ENCODE peak calls at places on chromosome 9, in five cellular contexts. One of them, this sample, is unnamed.
A peak's percentile ranks its signal among the peaks of the same experiment; 100 is the strongest.

GRCh38 chr9:33787839-33788238 is 7.5 kb upstream of the PRSS3 start:
- ATAC-seq in gastrocnemius medialis: peak; percentile 99
- ATAC-seq in heart right ventricle: peak; percentile 71
- ATAC-seq in left cardiac atrium: peak; percentile 80
- ATAC-seq in GM23338: no peak
- ATAC-seq in this sample: no peak

GRCh38 chr9:125999504-125999881 is 252.3 kb downstream of the PBX3 start:
- ATAC-seq in gastrocnemius medialis: no peak
- ATAC-seq in heart right ventricle: no peak
- ATAC-seq in left cardiac atrium: no peak
- ATAC-seq in GM23338: no peak
- ATAC-seq in this sample: no peak

GRCh38 chr9:73806876-73807275 is 655.2 kb downstream of the ANXA1 start:
- ATAC-seq in gastrocnemius medialis: no peak
- ATAC-seq in heart right ventricle: no peak
- ATAC-seq in left cardiac atrium: no peak
- ATAC-seq in GM23338: no peak
- ATAC-seq in this sample: no peak

GRCh38 chr9:15469406-15469805 is 41.4 kb downstream of the PSIP1 start:
- ATAC-seq in gastrocnemius medialis: no peak
- ATAC-seq in heart right ventricle: no peak
- ATAC-seq in left cardiac atrium: no peak
- ATAC-seq in GM23338: no peak
- ATAC-seq in this sample: no peak

GRCh38 chr9:114400772-114401171 is 13.0 kb upstream of the AKNA start:
- ATAC-seq in gastrocnemius medialis: no peak
- ATAC-seq in heart right ventricle: no peak
- ATAC-seq in left cardiac atrium: no peak
- ATAC-seq in GM23338: no peak
- ATAC-seq in this sample: no peak

GRCh38 chr9:4299006-4299795 is 667 bp downstream of the GLIS3 start:
- ATAC-seq in gastrocnemius medialis: no peak
- ATAC-seq in heart right ventricle: peak; percentile 4
- ATAC-seq in left cardiac atrium: peak; percentile 13
- ATAC-seq in GM23338: peak; percentile 27
- ATAC-seq in this sample: no peak

GRCh38 chr9:91698266-91698665 is 251.8 kb downstream of the ROR2 start:
- ATAC-seq in gastrocnemius medialis: no peak
- ATAC-seq in heart right ventricle: no peak
- ATAC-seq in left cardiac atrium: no peak
- ATAC-seq in GM23338: no peak
- ATAC-seq in this sample: no peak

GRCh38 chr9:85432599-85432998 is 309.2 kb downstream of the AGTPBP1 start:
- ATAC-seq in gastrocnemius medialis: no peak
- ATAC-seq in heart right ventricle: no peak
- ATAC-seq in left cardiac atrium: no peak
- ATAC-seq in GM23338: no peak
- ATAC-seq in this sample: no peak

This sample was measured in gastroesophageal sphincter.